ENCODE peak calls at places on chromosomes 6 and 20, in seven cellular contexts. Y, C, O, X, L, A and T are unnamed samples.

GRCh38 chr6:45681860-45682488 is 304.2 kb upstream of the SUPT3H start:
- DNase-seq in Y (no peak), C (no peak), O (no peak), X (peak), L (no peak), A (no peak), T (no peak)

GRCh38 chr6:136923116-136923953 is 1.2 kb downstream of the SLC35D3 start:
- DNase-seq in Y (no peak), C (no peak), O (no peak), X (no peak), L (no peak), A (no peak), T (peak)

GRCh38 chr20:38447931-38448675 is 13.0 kb upstream of the SNHG17 start:
- DNase-seq in Y (no peak), C (no peak), O (no peak), X (no peak), L (no peak), A (no peak), T (no peak)

GRCh38 chr20:37687478-37687805 is 6.4 kb upstream of the CTNNBL1 start:
- DNase-seq in Y (no peak), C (no peak), O (no peak), X (no peak), L (no peak), A (no peak), T (no peak)

GRCh38 chr6:106334646-106335448 is 9.3 kb upstream of the ATG5 start:
- DNase-seq in Y (no peak), C (peak), O (peak), X (peak), L (peak), A (peak), T (peak)

GRCh38 chr20:61185841-61186601 is 66.0 kb upstream of the CDH4 start:
- DNase-seq in Y (no peak), C (peak), O (no peak), X (peak), L (peak), A (no peak), T (no peak)

GRCh38 chr6:150588862-150589499 is 10.7 kb upstream of the PLEKHG1 start:
- DNase-seq in Y (no peak), C (no peak), O (no peak), X (no peak), L (no peak), A (no peak), T (peak)

GRCh38 chr20:3797592-3798404 is 1.7 kb downstream of the CDC25B start:
- DNase-seq in Y (no peak), C (peak), O (no peak), X (no peak), L (no peak), A (peak), T (no peak)

GRCh38 chr20:47354710-47355488 is 1.6 kb downstream of the ZMYND8 start:
- DNase-seq in Y (no peak), C (peak), O (no peak), X (peak), L (no peak), A (no peak), T (no peak)

GRCh38 chr6:40389176-40389767 is 197.9 kb downstream of the LRFN2 start:
- DNase-seq in Y (no peak), C (no peak), O (no peak), X (no peak), L (no peak), A (no peak), T (no peak)

GRCh38 chr6:317452-318144 is 25.3 kb downstream of the DUSP22 start:
- DNase-seq in Y (no peak), C (no peak), O (no peak), X (no peak), L (no peak), A (no peak), T (no peak)

GRCh38 chr20:42544926-42545325 is 644.8 kb downstream of the PTPRT start:
- DNase-seq in Y (no peak), C (no peak), O (no peak), X (no peak), L (no peak), A (no peak), T (no peak)

GRCh38 chr20:4161447-4162251 is 146.3 kb upstream of the RNF24 start:
- DNase-seq in Y (no peak), C (no peak), O (no peak), X (no peak), L (no peak), A (peak), T (no peak)

GRCh38 chr20:54221383-54221782 is 13.5 kb downstream of the PFDN4 start:
- DNase-seq in Y (no peak), C (no peak), O (no peak), X (no peak), L (no peak), A (no peak), T (no peak)

GRCh38 chr20:20547221-20547875 is 165.1 kb downstream of the RALGAPA2 start:
- DNase-seq in Y (no peak), C (peak), O (no peak), X (peak), L (no peak), A (no peak), T (no peak)

GRCh38 chr20:5657190-5657872 is 92.9 kb upstream of the SHLD1 start:
- DNase-seq in Y (peak), C (peak), O (peak), X (peak), L (peak), A (no peak), T (no peak)

GRCh38 chr6:5359413-5359812 is 98.1 kb downstream of the FARS2 start:
- DNase-seq in Y (no peak), C (no peak), O (no peak), X (no peak), L (no peak), A (no peak), T (no peak)

GRCh38 chr6:138403324-138403800 is 661 bp upstream of the HEBP2 start:
- DNase-seq in Y (no peak), C (no peak), O (peak), X (no peak), L (no peak), A (no peak), T (peak)

GRCh38 chr6:54697423-54697822 is 149.1 kb upstream of the FAM83B start:
- DNase-seq in Y (no peak), C (peak), O (no peak), X (peak), L (no peak), A (no peak), T (no peak)

GRCh38 chr6:33203443-33204164 is 851 bp upstream of the HSD17B8 start:
- DNase-seq in Y (no peak), C (no peak), O (no peak), X (no peak), L (no peak), A (no peak), T (no peak)
- H3K4me3 ChIP-seq in Y (peak), C (no peak), O (no peak), X (no peak), L (no peak), A (peak), T (peak)

GRCh38 chr6:99618649-99619408 is 12.2 kb downstream of the PRDM13 start:
- DNase-seq in Y (no peak), C (no peak), O (no peak), X (no peak), L (no peak), A (no peak), T (peak)

GRCh38 chr6:99614430-99615161 is 8.0 kb downstream of the PRDM13 start:
- DNase-seq in Y (no peak), C (no peak), O (no peak), X (no peak), L (no peak), A (no peak), T (peak)

GRCh38 chr6:99617131-99617530 is 10.5 kb downstream of the PRDM13 start:
- DNase-seq in Y (no peak), C (no peak), O (no peak), X (no peak), L (no peak), A (no peak), T (no peak)

GRCh38 chr6:99613705-99614429 is 7.2 kb downstream of the PRDM13 start:
- DNase-seq in Y (no peak), C (no peak), O (no peak), X (no peak), L (no peak), A (no peak), T (peak)

GRCh38 chr6:99619409-99619762 is 12.8 kb downstream of the PRDM13 start:
- DNase-seq in Y (no peak), C (no peak), O (no peak), X (no peak), L (no peak), A (no peak), T (no peak)
- H3K4me3 ChIP-seq in Y (no peak), C (no peak), O (no peak), X (no peak), L (no peak), A (no peak), T (peak)

GRCh38 chr6:42177514-42178364 is 4.6 kb downstream of the GUCA1A start:
- DNase-seq in Y (no peak), C (no peak), O (no peak), X (no peak), L (no peak), A (no peak), T (peak)
- H3K4me3 ChIP-seq in Y (no peak), C (no peak), O (no peak), X (no peak), L (peak), A (no peak), T (peak)

GRCh38 chr20:50110141-50111047 is 2.6 kb downstream of the UBE2V1 start:
- DNase-seq in Y (no peak), C (no peak), O (no peak), X (peak), L (peak), A (peak), T (no peak)
- H3K4me3 ChIP-seq in Y (peak), C (no peak), O (no peak), X (peak), L (no peak), A (no peak), T (no peak)